ENCODE peak calls at places on chromosomes 2 and 18, in six cellular contexts. F is NCI-H1092; S is A172; Q is iris pigment epithelial cell; C is left lobe of liver; L is CD8-positive, alpha-beta memory T cell. Y is an unnamed sample.

GRCh38 chr18:73756256-73757091 is 391.2 kb downstream of the FBXO15 start:
- DNase-seq in C (no peak), F (peak), L (no peak), S (no peak), Q (no peak), Y (no peak)

GRCh38 chr18:73384246-73384645 is 516.5 kb upstream of the NETO1 start:
- DNase-seq in C (no peak), L (no peak), S (no peak), Q (no peak), F (no peak), Y (no peak)

GRCh38 chr2:69253033-69253535 is 133.9 kb downstream of the GFPT1 start:
- DNase-seq in F (no peak), S (peak), Q (peak), C (no peak), L (no peak), Y (no peak)

GRCh38 chr18:79136742-79137141 is 67.5 kb downstream of the ATP9B start:
- DNase-seq in F (no peak), S (peak), L (no peak), Q (no peak), C (no peak), Y (no peak)

GRCh38 chr2:227657204-227657845 is 9.3 kb upstream of the SCYGR5 start:
- DNase-seq in F (no peak), S (no peak), L (no peak), C (no peak), Q (peak), Y (no peak)

GRCh38 chr2:218270721-218271486 is 585 bp downstream of the PNKD start:
- DNase-seq in F (no peak), C (no peak), S (no peak), Q (no peak), L (no peak), Y (no peak)

GRCh38 chr2:49426991-49427390 is 272.7 kb upstream of the FSHR start:
- DNase-seq in Q (no peak), L (no peak), C (no peak), F (no peak), S (no peak), Y (no peak)

GRCh38 chr2:236663267-236663666 is 93.6 kb downstream of the ACKR3 start:
- DNase-seq in L (no peak), F (no peak), C (no peak), S (peak), Q (no peak), Y (no peak)

GRCh38 chr2:138948070-138948539 is 167.9 kb upstream of the NXPH2 start:
- DNase-seq in L (no peak), C (no peak), S (peak), F (no peak), Q (peak), Y (peak)

GRCh38 chr2:100813527-100813926 is 6.4 kb upstream of the NPAS2 start:
- DNase-seq in L (no peak), Q (peak), C (no peak), S (peak), F (no peak), Y (no peak)

GRCh38 chr18:31447530-31448191 is at the start of gene DSG3:
- DNase-seq in Q (no peak), F (no peak), S (no peak), C (no peak), L (no peak), Y (peak)

GRCh38 chr2:25650249-25650648 is 23.1 kb downstream of the DTNB start:
- DNase-seq in Q (no peak), L (no peak), F (no peak), C (no peak), S (no peak), Y (no peak)

GRCh38 chr2:86430368-86430767 is 10.8 kb upstream of the KDM3A start:
- DNase-seq in Q (no peak), F (no peak), S (no peak), C (no peak), L (no peak), Y (no peak)

GRCh38 chr18:38450876-38451275 is 885.3 kb upstream of the CELF4 start:
- DNase-seq in F (no peak), C (no peak), L (no peak), S (no peak), Q (peak), Y (peak)